ENCODE peak calls at places on chromosomes 13 and 19, in four cellular contexts. One of them, this sample, is unnamed.

GRCh38 chr19:40724315-40724714 is 7.4 kb downstream of the ITPKC start:
- DNase-seq in NCI-H524: no peak
- DNase-seq in activated effector memory CD4-positive, alpha-beta T cell treated with Interleukin-2 at 50 U/mL for 16 hours: no peak
- DNase-seq in sciatic nerve: no peak
- DNase-seq in this sample: no peak

GRCh38 chr13:65985632-65986031 is 1244.5 kb downstream of the PCDH9 start:
- DNase-seq in NCI-H524: no peak
- DNase-seq in sciatic nerve: no peak
- DNase-seq in activated effector memory CD4-positive, alpha-beta T cell treated with Interleukin-2 at 50 U/mL for 16 hours: no peak
- DNase-seq in this sample: no peak

GRCh38 chr13:39894586-39894985 is 239.1 kb downstream of the COG6 start:
- DNase-seq in sciatic nerve: no peak
- DNase-seq in NCI-H524: no peak
- DNase-seq in activated effector memory CD4-positive, alpha-beta T cell treated with Interleukin-2 at 50 U/mL for 16 hours: no peak
- DNase-seq in this sample: no peak

GRCh38 chr19:16085115-16085514 is 8.8 kb downstream of the TPM4 start:
- DNase-seq in NCI-H524: no peak
- DNase-seq in activated effector memory CD4-positive, alpha-beta T cell treated with Interleukin-2 at 50 U/mL for 16 hours: no peak
- DNase-seq in sciatic nerve: no peak
- DNase-seq in this sample: no peak

GRCh38 chr19:48413879-48414623 is 20.6 kb downstream of the GRIN2D start:
- DNase-seq in activated effector memory CD4-positive, alpha-beta T cell treated with Interleukin-2 at 50 U/mL for 16 hours: no peak
- DNase-seq in sciatic nerve: no peak
- DNase-seq in NCI-H524: no peak
- DNase-seq in this sample: no peak

GRCh38 chr13:111947026-111947810 is 119.7 kb upstream of the SOX1 start:
- DNase-seq in NCI-H524: no peak
- DNase-seq in activated effector memory CD4-positive, alpha-beta T cell treated with Interleukin-2 at 50 U/mL for 16 hours: no peak
- DNase-seq in sciatic nerve: peak
- DNase-seq in this sample: peak

GRCh38 chr13:42364613-42365000 is 92.7 kb downstream of the AKAP11 start:
- DNase-seq in activated effector memory CD4-positive, alpha-beta T cell treated with Interleukin-2 at 50 U/mL for 16 hours: no peak
- DNase-seq in sciatic nerve: no peak
- DNase-seq in NCI-H524: no peak
- DNase-seq in this sample: no peak

GRCh38 chr19:15129856-15130580 is 22.8 kb downstream of the SYDE1 start:
- DNase-seq in activated effector memory CD4-positive, alpha-beta T cell treated with Interleukin-2 at 50 U/mL for 16 hours: no peak
- DNase-seq in sciatic nerve: peak
- DNase-seq in NCI-H524: no peak
- DNase-seq in this sample: peak

GRCh38 chr13:99496322-99497142 is 4.7 kb upstream of the TM9SF2 start:
- DNase-seq in sciatic nerve: peak
- DNase-seq in activated effector memory CD4-positive, alpha-beta T cell treated with Interleukin-2 at 50 U/mL for 16 hours: peak
- DNase-seq in NCI-H524: no peak
- DNase-seq in this sample: no peak

GRCh38 chr19:1837625-1838105 is 10.6 kb downstream of the REXO1 start:
- DNase-seq in activated effector memory CD4-positive, alpha-beta T cell treated with Interleukin-2 at 50 U/mL for 16 hours: peak
- DNase-seq in sciatic nerve: no peak
- DNase-seq in NCI-H524: no peak
- DNase-seq in this sample: no peak

GRCh38 chr19:58001895-58002369 is 688 bp downstream of the ZNF606 start:
- DNase-seq in activated effector memory CD4-positive, alpha-beta T cell treated with Interleukin-2 at 50 U/mL for 16 hours: no peak
- DNase-seq in NCI-H524: no peak
- DNase-seq in sciatic nerve: no peak
- DNase-seq in this sample: no peak

GRCh38 chr13:71968025-71968424 is 101.0 kb upstream of the DACH1 start:
- DNase-seq in sciatic nerve: no peak
- DNase-seq in NCI-H524: no peak
- DNase-seq in activated effector memory CD4-positive, alpha-beta T cell treated with Interleukin-2 at 50 U/mL for 16 hours: no peak
- DNase-seq in this sample: no peak

GRCh38 chr19:7978196-7978825 is 27.1 kb downstream of the ELAVL1 start:
- DNase-seq in activated effector memory CD4-positive, alpha-beta T cell treated with Interleukin-2 at 50 U/mL for 16 hours: no peak
- DNase-seq in NCI-H524: no peak
- DNase-seq in sciatic nerve: no peak
- DNase-seq in this sample: no peak

GRCh38 chr19:12093777-12094176 is 29.2 kb downstream of the ZNF844 start:
- DNase-seq in activated effector memory CD4-positive, alpha-beta T cell treated with Interleukin-2 at 50 U/mL for 16 hours: no peak
- DNase-seq in sciatic nerve: no peak
- DNase-seq in NCI-H524: no peak
- DNase-seq in this sample: no peak

GRCh38 chr13:49307365-49307764 is 59.6 kb downstream of the CDADC1 start:
- DNase-seq in sciatic nerve: peak
- DNase-seq in NCI-H524: no peak
- DNase-seq in activated effector memory CD4-positive, alpha-beta T cell treated with Interleukin-2 at 50 U/mL for 16 hours: no peak
- DNase-seq in this sample: no peak

GRCh38 chr19:35357867-35358573 is at the start of gene FFAR3:
- DNase-seq in NCI-H524: peak
- DNase-seq in activated effector memory CD4-positive, alpha-beta T cell treated with Interleukin-2 at 50 U/mL for 16 hours: no peak
- DNase-seq in sciatic nerve: peak
- DNase-seq in this sample: peak

GRCh38 chr19:46944123-46944718 is 75.4 kb upstream of the NPAS1 start:
- DNase-seq in activated effector memory CD4-positive, alpha-beta T cell treated with Interleukin-2 at 50 U/mL for 16 hours: no peak
- DNase-seq in NCI-H524: no peak
- DNase-seq in sciatic nerve: no peak
- DNase-seq in this sample: no peak

GRCh38 chr19:18460313-18460712 is 22.4 kb upstream of the ISYNA1 start:
- DNase-seq in sciatic nerve: peak
- DNase-seq in NCI-H524: no peak
- DNase-seq in activated effector memory CD4-positive, alpha-beta T cell treated with Interleukin-2 at 50 U/mL for 16 hours: no peak
- DNase-seq in this sample: peak

GRCh38 chr13:34719060-34719875 is 222.8 kb upstream of the NBEA start:
- DNase-seq in activated effector memory CD4-positive, alpha-beta T cell treated with Interleukin-2 at 50 U/mL for 16 hours: no peak
- DNase-seq in NCI-H524: no peak
- DNase-seq in sciatic nerve: no peak
- DNase-seq in this sample: no peak

GRCh38 chr19:29371766-29372415 is 153.9 kb upstream of the VSTM2B start:
- DNase-seq in activated effector memory CD4-positive, alpha-beta T cell treated with Interleukin-2 at 50 U/mL for 16 hours: no peak
- DNase-seq in sciatic nerve: no peak
- DNase-seq in NCI-H524: no peak
- DNase-seq in this sample: peak

GRCh38 chr19:32289566-32290210 is 55.7 kb upstream of the ZNF507 start:
- DNase-seq in NCI-H524: no peak
- DNase-seq in activated effector memory CD4-positive, alpha-beta T cell treated with Interleukin-2 at 50 U/mL for 16 hours: no peak
- DNase-seq in sciatic nerve: no peak
- DNase-seq in this sample: no peak

GRCh38 chr19:2782357-2782935 is 627 bp downstream of the SGTA start:
- DNase-seq in NCI-H524: no peak
- DNase-seq in activated effector memory CD4-positive, alpha-beta T cell treated with Interleukin-2 at 50 U/mL for 16 hours: no peak
- DNase-seq in sciatic nerve: no peak
- DNase-seq in this sample: no peak

GRCh38 chr13:51861728-51862300 is at the start of gene CCDC70:
- DNase-seq in sciatic nerve: no peak
- DNase-seq in NCI-H524: no peak
- DNase-seq in activated effector memory CD4-positive, alpha-beta T cell treated with Interleukin-2 at 50 U/mL for 16 hours: no peak
- DNase-seq in this sample: no peak

GRCh38 chr19:2808129-2808941 is 11.3 kb upstream of the ZNF554 start:
- DNase-seq in sciatic nerve: no peak
- DNase-seq in activated effector memory CD4-positive, alpha-beta T cell treated with Interleukin-2 at 50 U/mL for 16 hours: no peak
- DNase-seq in NCI-H524: no peak
- DNase-seq in this sample: no peak

GRCh38 chr13:106568225-106569003 is 477 bp upstream of the ARGLU1 start:
- DNase-seq in NCI-H524: peak
- DNase-seq in sciatic nerve: no peak
- DNase-seq in activated effector memory CD4-positive, alpha-beta T cell treated with Interleukin-2 at 50 U/mL for 16 hours: no peak
- DNase-seq in this sample: no peak

GRCh38 chr19:32691291-32691951 is at the start of gene NUDT19:
- DNase-seq in sciatic nerve: peak
- DNase-seq in activated effector memory CD4-positive, alpha-beta T cell treated with Interleukin-2 at 50 U/mL for 16 hours: peak
- DNase-seq in NCI-H524: peak
- DNase-seq in this sample: peak

GRCh38 chr19:38658462-38659306 is 11.2 kb downstream of the ACTN4 start:
- DNase-seq in sciatic nerve: no peak
- DNase-seq in NCI-H524: no peak
- DNase-seq in activated effector memory CD4-positive, alpha-beta T cell treated with Interleukin-2 at 50 U/mL for 16 hours: no peak
- DNase-seq in this sample: no peak

GRCh38 chr13:18959996-18960395 is 221.6 kb downstream of the TUBA3C start:
- DNase-seq in sciatic nerve: no peak
- DNase-seq in activated effector memory CD4-positive, alpha-beta T cell treated with Interleukin-2 at 50 U/mL for 16 hours: no peak
- DNase-seq in NCI-H524: no peak
- DNase-seq in this sample: no peak

GRCh38 chr19:58020985-58021384 is 12.8 kb upstream of the ZSCAN1 start:
- DNase-seq in NCI-H524: no peak
- DNase-seq in sciatic nerve: no peak
- DNase-seq in activated effector memory CD4-positive, alpha-beta T cell treated with Interleukin-2 at 50 U/mL for 16 hours: no peak
- DNase-seq in this sample: no peak

GRCh38 chr19:29812080-29812880 is 489 bp downstream of the CCNE1 start:
- DNase-seq in activated effector memory CD4-positive, alpha-beta T cell treated with Interleukin-2 at 50 U/mL for 16 hours: no peak
- DNase-seq in sciatic nerve: no peak
- DNase-seq in NCI-H524: no peak
- DNase-seq in this sample: no peak

GRCh38 chr19:3358919-3359849 is 7.2 kb upstream of the NFIC start:
- DNase-seq in sciatic nerve: peak
- DNase-seq in NCI-H524: peak
- DNase-seq in activated effector memory CD4-positive, alpha-beta T cell treated with Interleukin-2 at 50 U/mL for 16 hours: peak
- DNase-seq in this sample: no peak